ENCODE peak calls at places on chromosomes 13 and 19, in six cellular contexts. B, I, M, O, W and E are unnamed samples.

GRCh38 chr19:42345191-42345812 is 19.9 kb downstream of the MEGF8 start:
- DNase-seq in B (peak; percentile 38), I (no peak), M (no peak), O (no peak), W (no peak), E (peak; percentile 14)

GRCh38 chr19:11377237-11377636 is 2.8 kb downstream of the SWSAP1 start:
- DNase-seq in B (peak; percentile 94), I (no peak), M (no peak), O (peak; percentile 33), W (no peak), E (peak; percentile 78)

GRCh38 chr13:43786766-43787517 is at the start of gene ENOX1:
- DNase-seq in B (peak; percentile 74), I (peak; percentile 78), M (peak; percentile 64), O (peak; percentile 58), W (peak; percentile 67), E (peak; percentile 88)

GRCh38 chr13:26534036-26534726 is 23.3 kb upstream of the WASF3 start:
- DNase-seq in B (no peak), I (no peak), M (no peak), O (no peak), W (no peak), E (no peak)

GRCh38 chr13:26881154-26881553 is 120.6 kb upstream of the GPR12 start:
- DNase-seq in B (peak; percentile 47), I (no peak), M (no peak), O (peak; percentile 16), W (no peak), E (no peak)

GRCh38 chr19:3655402-3656072 is 28.9 kb upstream of the CACTIN start:
- DNase-seq in B (peak; percentile 95), I (no peak), M (no peak), O (no peak), W (no peak), E (peak; percentile 96)

GRCh38 chr19:50361290-50362029 is 4.0 kb downstream of the NAPSA start:
- DNase-seq in B (no peak), I (peak; percentile 42), M (no peak), O (no peak), W (no peak), E (no peak)

GRCh38 chr19:9913237-9914000 is 22.9 kb downstream of the OLFM2 start:
- DNase-seq in B (no peak), I (no peak), M (no peak), O (no peak), W (peak; percentile 66), E (peak; percentile 26)

GRCh38 chr19:388691-389090 is 20.3 kb downstream of the C2CD4C start:
- DNase-seq in B (no peak), I (no peak), M (no peak), O (no peak), W (no peak), E (no peak)

GRCh38 chr19:16368385-16369305 is 44.0 kb downstream of the KLF2 start:
- DNase-seq in B (no peak), I (no peak), M (no peak), O (no peak), W (no peak), E (no peak)

GRCh38 chr13:29918845-29919244 is 68.4 kb upstream of the UBL3 start:
- DNase-seq in B (peak; percentile 92), I (no peak), M (no peak), O (peak; percentile 68), W (no peak), E (no peak)

GRCh38 chr19:14375582-14376291 is 5.5 kb upstream of the ADGRE5 start:
- DNase-seq in B (peak; percentile 22), I (no peak), M (no peak), O (no peak), W (no peak), E (peak; percentile 46)

GRCh38 chr19:30273184-30273583 is 99.0 kb upstream of the ZNF536 start:
- DNase-seq in B (no peak), I (no peak), M (no peak), O (no peak), W (no peak), E (no peak)

GRCh38 chr13:49681837-49682236 is 9.4 kb downstream of the EBPL start:
- DNase-seq in B (peak; percentile 55), I (no peak), M (no peak), O (no peak), W (no peak), E (peak; percentile 78)

GRCh38 chr13:25943666-25944065 is 108.2 kb downstream of the SHISA2 start:
- DNase-seq in B (no peak), I (no peak), M (no peak), O (peak; percentile 9), W (no peak), E (peak; percentile 46)

GRCh38 chr19:6947745-6948144 is 60.4 kb downstream of the ADGRE1 start:
- DNase-seq in B (no peak), I (no peak), M (no peak), O (no peak), W (no peak), E (peak; percentile 44)

GRCh38 chr13:50626031-50626643 is 217.4 kb downstream of the DLEU7 start:
- DNase-seq in B (no peak), I (no peak), M (no peak), O (peak; percentile 56), W (no peak), E (peak; percentile 84)

GRCh38 chr13:109985871-109986270 is 199.5 kb upstream of the IRS2 start:
- DNase-seq in B (peak; percentile 23), I (no peak), M (no peak), O (no peak), W (no peak), E (no peak)

GRCh38 chr13:111368091-111368490 is 47.6 kb downstream of the TEX29 start:
- DNase-seq in B (no peak), I (no peak), M (no peak), O (no peak), W (peak; percentile 4), E (no peak)

GRCh38 chr13:28357247-28357825 is 137.6 kb downstream of the FLT1 start:
- DNase-seq in B (no peak), I (peak; percentile 25), M (no peak), O (no peak), W (no peak), E (peak; percentile 73)

GRCh38 chr19:1503089-1503924 is 9.5 kb downstream of the ADAMTSL5 start:
- DNase-seq in B (peak; percentile 32), I (peak; percentile 73), M (no peak), O (peak; percentile 54), W (peak; percentile 93), E (no peak)

GRCh38 chr13:85512421-85512820 is 286.8 kb downstream of the SLITRK6 start:
- DNase-seq in B (no peak), I (no peak), M (no peak), O (peak; percentile 83), W (no peak), E (no peak)

GRCh38 chr13:48645845-48646244 is 7.9 kb upstream of the CYSLTR2 start:
- DNase-seq in B (no peak), I (peak; percentile 73), M (no peak), O (no peak), W (no peak), E (no peak)

GRCh38 chr13:82439159-82439904 is 1442.9 kb downstream of the SLITRK1 start:
- DNase-seq in B (no peak), I (no peak), M (no peak), O (no peak), W (no peak), E (no peak)
- H3K36me3 ChIP-seq in B (no peaks in the 10 kb centered on the region), I (no peaks in the 10 kb centered on the region), M (no peaks in the 10 kb centered on the region), O (no peaks in the 10 kb centered on the region), W (no peaks in the 10 kb centered on the region), E (no peaks in the 10 kb centered on the region)

GRCh38 chr13:99199541-99200432 is 867 bp upstream of the UBAC2 start:
- DNase-seq in B (no peak), I (no peak), M (no peak), O (peak; percentile 49), W (no peak), E (peak; percentile 37)
- H3K18ac ChIP-seq in B (no peak overlapping the region), I (peak overlapping the region; percentile 98), M (peak overlapping the region; percentile 97), O (peak overlapping the region; percentile 95), W (peak overlapping the region; percentile 86), E (peak overlapping the region; percentile 91)

GRCh38 chr19:56155124-56155687 is 14.1 kb downstream of the ZNF444 start:
- DNase-seq in B (no peak), I (peak; percentile 70), M (no peak), O (no peak), W (peak; percentile 87), E (no peak)
- H3K36me3 ChIP-seq in B (peaks cover 30% of the 10 kb centered on the region), I (no peaks in the 10 kb centered on the region), M (peaks cover 29% of the 10 kb centered on the region), O (peaks cover 50% of the 10 kb centered on the region), W (peaks cover 3% of the 10 kb centered on the region), E (peaks cover 55% of the 10 kb centered on the region)

GRCh38 chr13:79379274-79379673 is 26.8 kb downstream of the RBM26 start:
- DNase-seq in B (no peak), I (no peak), M (no peak), O (peak; percentile 34), W (no peak), E (no peak)
- H3K18ac ChIP-seq in B (no peak overlapping the region), I (no peak overlapping the region), M (no peak overlapping the region), O (no peak overlapping the region), W (no peak overlapping the region), E (no peak overlapping the region)

GRCh38 chr13:42466123-42466522 is 107.8 kb upstream of the TNFSF11 start:
- DNase-seq in B (no peak), I (no peak), M (no peak), O (no peak), W (no peak), E (no peak)
- H3K36me3 ChIP-seq in B (no peaks in the 10 kb centered on the region), I (no peaks in the 10 kb centered on the region), M (no peaks in the 10 kb centered on the region), O (no peaks in the 10 kb centered on the region), W (no peaks in the 10 kb centered on the region), E (no peaks in the 10 kb centered on the region)

GRCh38 chr19:45887311-45887710 is 1.4 kb upstream of the IRF2BP1 start:
- DNase-seq in B (no peak), I (no peak), M (no peak), O (peak; percentile 46), W (no peak), E (no peak)

GRCh38 chr19:45886427-45887310 is 728 bp upstream of the IRF2BP1 start:
- DNase-seq in B (peak; percentile 92), I (peak; percentile 97), M (peak; percentile 91), O (peak; percentile 95), W (peak; percentile 93), E (peak; percentile 97)

GRCh38 chr19:45883881-45884681 is 1.9 kb downstream of the IRF2BP1 start:
- DNase-seq in B (no peak), I (no peak), M (no peak), O (no peak), W (no peak), E (no peak)

GRCh38 chr19:45884682-45885555 is 1.0 kb downstream of the IRF2BP1 start:
- DNase-seq in B (no peak), I (peak; percentile 44), M (no peak), O (peak; percentile 43), W (no peak), E (no peak)

GRCh38 chr19:45885556-45886426 is at the start of gene IRF2BP1:
- DNase-seq in B (peak; percentile 91), I (peak; percentile 96), M (peak; percentile 92), O (peak; percentile 97), W (peak; percentile 91), E (peak; percentile 97)
- H3K18ac ChIP-seq in B (peak within 1 kb of the TSS; percentile 68), I (peak within 1 kb of the TSS; percentile 68), M (peak within 1 kb of the TSS; percentile 95), O (peak within 1 kb of the TSS; percentile 65), W (peak within 1 kb of the TSS; percentile 87), E (peak within 1 kb of the TSS; percentile 93)

DNA sequence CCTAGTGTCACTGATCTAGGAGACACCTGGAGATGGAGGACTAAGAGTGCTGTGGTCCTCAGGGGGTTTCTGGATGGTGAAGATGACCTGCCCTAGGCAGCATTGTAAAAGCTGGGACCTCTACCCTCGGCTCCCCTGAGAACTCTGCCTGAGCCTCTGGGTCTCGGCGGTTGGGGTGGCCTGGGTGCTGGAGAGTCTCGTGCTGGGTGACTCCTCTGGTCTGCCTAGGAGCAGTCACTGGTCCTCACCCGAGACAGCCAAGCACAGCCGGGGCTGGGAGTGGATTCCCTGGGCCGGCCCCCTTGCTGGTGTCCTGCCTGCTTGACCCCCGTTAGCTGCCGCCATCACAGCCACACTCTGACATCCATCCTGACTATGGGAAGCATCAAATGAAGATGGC is 6.7 kb downstream of the KCTD15 start:
- DNase-seq in B (no peak), I (no peak), M (no peak), O (no peak), W (no peak), E (no peak)
- H3K36me3 ChIP-seq in B (peaks cover 54% of the 10 kb centered on the region), I (peaks cover 7% of the 10 kb centered on the region), M (peaks cover 57% of the 10 kb centered on the region), O (peaks cover 63% of the 10 kb centered on the region), W (peaks cover 17% of the 10 kb centered on the region), E (peaks cover 74% of the 10 kb centered on the region)